ENCODE peak calls at places on chromosomes 3 and 15, in four cellular contexts. One of them, this sample, is unnamed.
A peak's percentile ranks its signal among the peaks of the same experiment; 100 is the strongest.

GRCh38 chr15:59210186-59210585 is 3.5 kb downstream of the LDHAL6B start:
- DNase-seq in NCI-H446: no peak
- DNase-seq in HEK293T: no peak
- DNase-seq in SHP77: no peak
- DNase-seq in this sample: no peak

GRCh38 chr3:111143-112069 is 85.2 kb upstream of the CHL1 start:
- DNase-seq in NCI-H446: no peak
- DNase-seq in HEK293T: no peak
- DNase-seq in SHP77: peak; percentile 31
- DNase-seq in this sample: no peak

GRCh38 chr3:88991496-88991895 is 115.9 kb upstream of the EPHA3 start:
- DNase-seq in NCI-H446: no peak
- DNase-seq in HEK293T: no peak
- DNase-seq in SHP77: no peak
- DNase-seq in this sample: no peak

GRCh38 chr3:126083511-126083912 is 412 bp downstream of the SLC41A3 start:
- DNase-seq in NCI-H446: peak; percentile 70
- DNase-seq in HEK293T: peak; percentile 59
- DNase-seq in SHP77: peak; percentile 8
- DNase-seq in this sample: peak; percentile 60

GRCh38 chr3:157608006-157608405 is 104.8 kb upstream of the VEPH1 start:
- DNase-seq in NCI-H446: no peak
- DNase-seq in HEK293T: no peak
- DNase-seq in SHP77: no peak
- DNase-seq in this sample: no peak

GRCh38 chr3:114404590-114404989 is 110.8 kb downstream of the TIGIT start:
- DNase-seq in NCI-H446: no peak
- DNase-seq in HEK293T: no peak
- DNase-seq in SHP77: no peak
- DNase-seq in this sample: no peak

GRCh38 chr3:37994639-37994972 is 4.0 kb downstream of the VILL start:
- DNase-seq in NCI-H446: no peak
- DNase-seq in HEK293T: no peak
- DNase-seq in SHP77: no peak
- DNase-seq in this sample: no peak

GRCh38 chr3:188338081-188338480 is 184.1 kb downstream of the LPP start:
- DNase-seq in NCI-H446: no peak
- DNase-seq in HEK293T: no peak
- DNase-seq in SHP77: no peak
- DNase-seq in this sample: no peak